ENCODE peak calls at places on chromosome 15, in nine cellular contexts. S is uterus, T is right lobe of liver, Q is ovary, L is transverse colon, V is body of pancreas, A is prostate gland, C is tibial nerve, H is suprapubic skin. G is an unnamed sample.

GRCh38 chr15:73317651-73318462 is 50.9 kb downstream of the HCN4 start:
- DNase-seq in S (no peak), T (no peak), Q (no peak), L (no peak), V (no peak), A (no peak), C (no peak), H (no peak), G (no peak)

GRCh38 chr15:80526556-80527340 is 122.6 kb downstream of the ARNT2 start:
- DNase-seq in S (no peak), T (no peak), Q (no peak), L (no peak), V (no peak), A (no peak), C (peak), H (no peak), G (no peak)

GRCh38 chr15:25416693-25417092 is 22.1 kb downstream of the UBE3A start:
- DNase-seq in S (no peak), T (no peak), Q (no peak), L (no peak), V (no peak), A (no peak), C (no peak), H (no peak), G (no peak)

GRCh38 chr15:101213570-101213969 is 38.3 kb downstream of the CHSY1 start:
- DNase-seq in S (no peak), T (no peak), Q (no peak), L (no peak), V (no peak), A (no peak), C (no peak), H (no peak), G (no peak)

GRCh38 chr15:33730815-33731214 is 237.5 kb upstream of the CHRM5 start:
- DNase-seq in S (no peak), T (no peak), Q (no peak), L (no peak), V (no peak), A (no peak), C (no peak), H (no peak), G (no peak)

GRCh38 chr15:28019594-28020320 is 79.4 kb downstream of the OCA2 start:
- DNase-seq in S (no peak), T (no peak), Q (no peak), L (no peak), V (no peak), A (no peak), C (no peak), H (no peak), G (no peak)

GRCh38 chr15:35810007-35810406 is 264.0 kb upstream of the DPH6 start:
- DNase-seq in S (no peak), T (no peak), Q (no peak), L (no peak), V (no peak), A (no peak), C (no peak), H (no peak), G (no peak)

GRCh38 chr15:44163370-44163769 is 31.7 kb downstream of the FRMD5 start:
- DNase-seq in S (no peak), T (no peak), Q (no peak), L (no peak), V (no peak), A (no peak), C (no peak), H (no peak), G (no peak)

GRCh38 chr15:45457641-45458539 is 64.7 kb downstream of the SLC30A4 start:
- DNase-seq in S (peak), T (peak), Q (peak), L (peak), V (peak), A (peak), C (peak), H (no peak), G (peak)

GRCh38 chr15:82536409-82537350 is 3.6 kb downstream of the RPS17 start:
- DNase-seq in S (no peak), T (peak), Q (no peak), L (no peak), V (no peak), A (no peak), C (no peak), H (no peak), G (no peak)

GRCh38 chr15:90558182-90558581 is 28.5 kb downstream of the CRTC3 start:
- DNase-seq in S (no peak), T (peak), Q (peak), L (peak), V (no peak), A (no peak), C (peak), H (no peak), G (no peak)

GRCh38 chr15:90141646-90142045 is 39.4 kb upstream of the IDH2 start:
- DNase-seq in S (no peak), T (no peak), Q (no peak), L (no peak), V (no peak), A (no peak), C (no peak), H (no peak), G (no peak)

GRCh38 chr15:39497759-39498565 is 82.9 kb upstream of the THBS1 start:
- DNase-seq in S (no peak), T (no peak), Q (no peak), L (no peak), V (no peak), A (no peak), C (no peak), H (no peak), G (no peak)

GRCh38 chr15:89401636-89402252 is 67.1 kb upstream of the POLG start:
- DNase-seq in S (no peak), T (no peak), Q (no peak), L (no peak), V (no peak), A (no peak), C (no peak), H (no peak), G (no peak)

GRCh38 chr15:51759557-51760070 is 8.2 kb downstream of the TMOD2 start:
- DNase-seq in S (peak), T (no peak), Q (peak), L (peak), V (no peak), A (no peak), C (no peak), H (no peak), G (no peak)

GRCh38 chr15:58285921-58286278 is 145.9 kb upstream of the LIPC start:
- DNase-seq in S (no peak), T (no peak), Q (no peak), L (no peak), V (no peak), A (no peak), C (no peak), H (no peak), G (no peak)
- TF ChIP-seq CTCF in S (no peak), T (no peak), Q (no peak), L (no peak), V (no peak), A (no peak), C (no peak), H (no peak), G (no peak)

DNA sequence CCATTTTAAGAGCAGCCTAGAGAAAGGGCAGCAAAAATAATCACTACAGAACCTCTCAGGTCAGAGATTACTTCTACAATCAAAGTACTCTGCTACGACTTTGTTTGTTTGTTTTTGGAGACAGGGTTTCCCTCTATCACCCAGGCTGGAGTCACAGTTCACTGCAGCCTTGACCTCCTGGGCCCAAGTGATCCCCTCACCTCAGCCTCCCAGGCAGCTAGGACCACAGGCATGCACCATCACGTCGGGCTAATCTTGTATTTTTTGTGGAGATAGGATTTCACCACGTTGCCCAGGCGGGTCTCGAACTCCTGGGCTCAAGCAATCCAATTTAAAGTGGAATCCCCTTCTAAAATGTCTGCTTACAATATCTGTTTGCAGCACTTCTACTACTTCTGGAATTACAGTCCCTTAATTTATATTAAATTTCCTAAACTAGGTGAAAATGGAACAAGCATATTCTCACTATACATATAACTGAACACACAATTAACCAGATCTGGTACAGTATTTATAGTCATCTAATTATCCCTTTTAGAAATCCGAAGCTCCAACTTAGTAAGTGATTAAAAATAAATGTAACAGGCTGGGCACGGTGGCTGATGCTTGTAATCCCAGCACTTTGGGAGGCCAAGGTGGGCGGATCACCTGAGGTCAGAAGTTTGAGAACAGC is 4.4 kb downstream of the UACA start:
- DNase-seq in S (no peak), T (no peak), Q (no peak), L (no peak), V (no peak), A (no peak), C (no peak), H (no peak), G (no peak)
- TF ChIP-seq POLR2A in S (no peak), T (no peak), Q (no peak), L (no peak), V (no peak), A (no peak), C (no peak), H (no peak), G (no peak)

DNA sequence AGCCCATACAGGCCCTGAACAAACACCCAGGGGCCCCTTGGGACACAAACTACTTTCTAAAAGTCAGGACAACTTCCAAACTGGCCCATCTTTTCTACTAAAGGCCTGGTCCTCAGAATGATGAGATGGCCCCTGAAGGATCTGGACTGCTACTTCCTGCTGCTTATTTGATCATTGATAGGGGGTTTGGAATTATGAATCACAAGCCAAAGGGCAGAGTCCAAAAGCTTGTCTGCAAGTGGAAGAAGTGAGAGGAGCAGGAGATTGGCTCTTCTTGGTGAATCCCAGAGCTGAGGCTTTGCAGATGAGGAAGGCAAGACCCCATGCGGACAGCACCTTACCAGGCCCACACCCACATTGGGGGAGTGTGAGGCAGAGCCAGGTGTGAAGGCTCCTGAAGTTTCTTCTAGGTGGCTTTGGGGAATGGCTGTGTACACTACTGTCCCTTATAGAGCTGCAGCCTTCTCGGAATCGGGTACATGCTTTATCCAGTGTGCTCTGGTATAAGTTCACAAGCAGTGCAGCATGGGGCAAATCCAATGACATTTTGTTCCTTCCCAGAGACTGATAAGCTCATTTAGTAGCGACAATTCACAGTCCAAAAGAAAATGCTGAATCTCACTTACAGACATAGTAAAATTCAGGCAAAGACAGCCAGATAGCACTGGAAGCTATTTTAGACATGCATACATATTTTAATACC is 133.1 kb downstream of the RORA start:
- DNase-seq in S (no peak), T (no peak), Q (no peak), L (no peak), V (no peak), A (no peak), C (no peak), H (no peak), G (no peak)
- TF ChIP-seq CTCF in S (no peak), T (no peak), Q (no peak), L (no peak), V (no peak), A (no peak), C (no peak), H (no peak), G (no peak)

DNA sequence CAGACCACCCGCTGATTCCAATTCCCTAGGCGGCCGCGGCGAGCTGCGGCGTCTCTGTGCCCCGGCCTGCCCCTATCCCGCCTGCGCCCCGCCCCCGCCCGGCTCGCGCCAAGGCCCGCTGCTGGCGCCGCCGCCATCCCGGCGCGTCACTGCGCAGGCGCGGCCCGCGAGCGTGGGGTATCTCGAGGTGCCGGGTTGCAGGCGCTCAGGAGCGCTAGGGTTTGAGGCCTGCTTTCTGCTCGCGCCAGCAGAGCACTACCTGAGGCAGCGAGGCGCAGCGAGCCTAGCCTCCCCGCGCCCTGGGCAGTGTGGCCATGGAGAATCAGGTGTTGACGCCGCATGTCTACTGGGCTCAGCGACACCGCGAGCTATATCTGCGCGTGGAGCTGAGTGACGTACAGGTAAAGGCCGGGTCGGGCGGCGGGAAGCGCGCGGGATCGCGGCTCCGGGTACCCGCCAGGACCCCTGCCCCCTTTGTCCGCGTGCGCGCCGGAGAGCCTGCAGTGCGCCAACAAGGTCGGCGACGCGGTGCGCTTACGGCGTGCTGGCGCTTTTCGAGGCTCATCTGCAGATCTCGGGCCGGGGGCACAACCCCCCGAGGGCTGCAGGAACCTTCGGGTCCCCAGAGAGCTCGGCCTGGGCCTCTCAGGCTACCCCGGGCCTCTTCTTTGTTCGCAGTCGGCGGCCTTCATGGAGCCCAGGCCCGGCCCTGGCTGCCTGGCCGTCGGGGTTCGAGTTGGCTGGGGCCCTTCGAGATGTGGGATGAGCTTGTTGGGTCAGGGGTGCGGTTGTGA is at the start of gene HACD3:
- DNase-seq in S (peak), T (peak), Q (peak), L (peak), V (peak), A (peak), C (peak), H (peak), G (no peak)
- TF ChIP-seq POLR2A in S (peak), T (peak), Q (peak), L (peak), V (peak), A (peak), C (peak), H (peak), G (no peak)

GRCh38 chr15:83734487-83734886 is 80.6 kb downstream of the ADAMTSL3 start:
- DNase-seq in S (no peak), T (no peak), Q (no peak), L (no peak), V (no peak), A (no peak), C (no peak), H (no peak), G (no peak)
- TF ChIP-seq CTCF in S (no peak), T (no peak), Q (no peak), L (no peak), V (peak), A (no peak), C (peak), H (no peak), G (no peak)

GRCh38 chr15:42735382-42736165 is 1.4 kb downstream of the CDAN1 start:
- DNase-seq in S (no peak), T (no peak), Q (no peak), L (no peak), V (no peak), A (no peak), C (no peak), H (no peak), G (no peak)

GRCh38 chr15:42737529-42738328 is 801 bp upstream of the CDAN1 start:
- DNase-seq in S (no peak), T (no peak), Q (no peak), L (peak), V (no peak), A (no peak), C (no peak), H (no peak), G (no peak)

GRCh38 chr15:42734076-42734672 is 2.8 kb downstream of the CDAN1 start:
- DNase-seq in S (no peak), T (no peak), Q (no peak), L (no peak), V (no peak), A (no peak), C (no peak), H (no peak), G (no peak)

GRCh38 chr15:42736178-42736792 is 643 bp downstream of the CDAN1 start:
- DNase-seq in S (no peak), T (no peak), Q (peak), L (no peak), V (no peak), A (no peak), C (no peak), H (no peak), G (no peak)

DNA sequence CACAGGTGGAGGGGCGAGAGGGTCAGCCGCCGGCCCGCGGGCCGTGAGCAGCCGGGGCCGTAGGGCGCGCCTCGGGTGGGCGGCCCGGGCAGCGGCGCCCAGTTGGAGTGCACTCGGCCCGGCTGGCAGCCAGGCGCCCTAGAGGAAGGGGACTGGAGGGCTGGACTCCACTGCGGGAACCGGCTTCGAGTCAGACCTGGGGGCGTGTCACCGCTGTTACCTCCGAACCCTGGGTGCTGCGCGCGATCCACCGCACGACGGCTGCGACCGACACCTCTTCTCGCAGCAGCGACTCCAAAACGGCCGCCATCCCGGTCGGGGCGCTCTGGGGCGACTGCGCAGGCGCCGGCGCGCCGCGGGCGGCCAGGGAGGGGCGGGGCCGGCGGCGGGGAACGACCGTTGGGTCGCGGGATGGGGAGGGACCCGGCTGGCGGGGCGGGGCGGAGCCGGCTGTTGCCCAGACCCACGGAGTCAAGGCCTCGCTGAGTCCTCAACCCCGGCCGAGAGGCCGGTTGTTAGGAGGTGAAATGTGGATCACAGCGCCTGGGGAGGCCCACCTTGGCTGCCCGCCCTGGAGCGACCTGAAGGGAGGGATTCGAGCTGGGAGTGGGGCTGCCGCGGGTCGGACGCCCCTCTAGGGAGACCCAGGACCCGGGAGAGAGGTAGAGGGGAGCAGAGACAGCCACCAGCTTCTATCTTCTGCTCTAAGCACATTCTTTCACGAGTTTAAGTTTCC is at the start of gene CDAN1:
- DNase-seq in S (peak), T (peak), Q (peak), L (peak), V (peak), A (peak), C (peak), H (peak), G (no peak)
- TF ChIP-seq POLR2A in S (peak), T (peak), Q (peak), L (peak), V (peak), A (peak), C (peak), H (no peak), G (peak)

GRCh38 chr15:77609558-77609957 is 23.2 kb downstream of the LINGO1 start:
- DNase-seq in S (no peak), T (no peak), Q (no peak), L (no peak), V (no peak), A (no peak), C (no peak), H (no peak), G (no peak)
- TF ChIP-seq CTCF in S (no peak), T (no peak), Q (no peak), L (no peak), V (no peak), A (no peak), C (no peak), H (no peak), G (no peak)

GRCh38 chr15:74615313-74616019 is at the start of gene CLK3:
- DNase-seq in S (peak), T (peak), Q (peak), L (peak), V (peak), A (peak), C (peak), H (peak), G (peak)

GRCh38 chr15:74613953-74614743 is 1.5 kb upstream of the CLK3 start:
- DNase-seq in S (peak), T (no peak), Q (no peak), L (no peak), V (no peak), A (no peak), C (no peak), H (no peak), G (no peak)

GRCh38 chr15:74616996-74617395 is 1.4 kb downstream of the CLK3 start:
- DNase-seq in S (no peak), T (no peak), Q (no peak), L (no peak), V (no peak), A (no peak), C (no peak), H (no peak), G (no peak)

GRCh38 chr15:74614744-74615312 is 808 bp upstream of the CLK3 start:
- DNase-seq in S (no peak), T (peak), Q (peak), L (peak), V (peak), A (peak), C (peak), H (peak), G (no peak)

GRCh38 chr15:74616020-74616939 is 644 bp downstream of the CLK3 start:
- DNase-seq in S (peak), T (peak), Q (peak), L (peak), V (peak), A (peak), C (peak), H (peak), G (no peak)
- TF ChIP-seq POLR2A in S (no peak), T (peak), Q (no peak), L (peak), V (peak), A (peak), C (no peak), H (no peak), G (peak)

GRCh38 chr15:66905954-66906353 is 159.4 kb upstream of the SMAD3 start:
- DNase-seq in S (no peak), T (peak), Q (no peak), L (no peak), V (no peak), A (no peak), C (no peak), H (no peak), G (no peak)
- TF ChIP-seq CTCF in S (no peak), T (no peak), Q (no peak), L (no peak), V (no peak), A (no peak), C (no peak), H (no peak), G (no peak)